ENCODE peak calls at places on chromosomes 12 and 14, in five cellular contexts. F is T-cell; X is GM12891; V is activated T-cell treated with anti-CD3 and anti-CD28 coated beads for 4 hours; N is stimulated activated CD4-positive, alpha-beta T cell treated with anti-CD3 and anti-CD28 coated beads, Interleukin-2, amount 100 ng/mL, for 48 hours. B is an unnamed sample.

GRCh38 chr14:51564986-51565604 is 86.6 kb upstream of the FRMD6 start:
- DNase-seq in N (no peak), F (no peak), V (no peak), X (no peak), B (no peak)

GRCh38 chr12:44477331-44477980 is 398.7 kb downstream of the NELL2 start:
- DNase-seq in V (no peak), F (no peak), X (no peak), N (no peak), B (no peak)

GRCh38 chr14:102508774-102509743 is 517 bp downstream of the ANKRD9 start:
- DNase-seq in F (peak; percentile 30), V (no peak), N (no peak), X (no peak), B (peak; percentile 29)

GRCh38 chr14:52012635-52013034 is 23.3 kb downstream of the RTRAF start:
- DNase-seq in N (no peak), X (no peak), V (no peak), F (no peak), B (no peak)

GRCh38 chr14:90624732-90625444 is 191.3 kb downstream of the TTC7B start:
- DNase-seq in V (no peak), F (no peak), X (no peak), N (no peak), B (no peak)

GRCh38 chr12:41277019-41277770 is 89.1 kb downstream of the PDZRN4 start:
- DNase-seq in F (no peak), V (no peak), X (no peak), N (no peak), B (no peak)

GRCh38 chr14:59354666-59355065 is 110.5 kb downstream of the GPR135 start:
- DNase-seq in N (no peak), F (no peak), X (no peak), V (no peak), B (no peak)

GRCh38 chr14:102275866-102276265 is 29.1 kb downstream of the MOK start:
- DNase-seq in V (no peak), F (no peak), X (no peak), N (no peak), B (no peak)

GRCh38 chr14:79117561-79117960 is 947.4 kb downstream of the NRXN3 start:
- DNase-seq in X (no peak), V (no peak), F (no peak), N (no peak), B (no peak)

GRCh38 chr14:103562135-103562384 is 397 bp downstream of the BAG5 start:
- DNase-seq in F (no peak), N (no peak), V (no peak), X (no peak), B (no peak)

GRCh38 chr12:50065726-50066310 is 8.4 kb downstream of the ASIC1 start:
- DNase-seq in F (no peak), X (no peak), N (no peak), V (no peak), B (no peak)

GRCh38 chr12:5430639-5431603 is 987 bp upstream of the NTF3 start:
- DNase-seq in N (no peak), F (no peak), V (no peak), X (no peak), B (no peak)

GRCh38 chr12:56082967-56083366 is 3.0 kb downstream of the ERBB3 start:
- DNase-seq in F (no peak), N (no peak), X (no peak), V (no peak), B (no peak)

GRCh38 chr12:69471667-69472385 is 1.6 kb downstream of the FRS2 start:
- DNase-seq in N (no peak), X (no peak), F (no peak), V (no peak), B (no peak)

GRCh38 chr14:52153939-52154338 is 85.1 kb upstream of the NID2 start:
- DNase-seq in F (no peak), X (no peak), V (no peak), N (no peak), B (no peak)

GRCh38 chr12:2783936-2784600 is 10.7 kb upstream of the FKBP4 start:
- DNase-seq in X (peak; percentile 42), V (no peak), F (no peak), N (peak; percentile 47), B (peak; percentile 29)

GRCh38 chr14:64064447-64064846 is 211.6 kb downstream of the SYNE2 start:
- DNase-seq in V (no peak), N (no peak), X (no peak), F (no peak), B (no peak)

GRCh38 chr12:104524026-104524425 is 67.3 kb downstream of the CHST11 start:
- DNase-seq in N (no peak), V (no peak), F (no peak), X (no peak), B (no peak)

GRCh38 chr14:105974902-105975301 is 448.5 kb downstream of the TMEM121 start:
- DNase-seq in X (no peak), N (peak; percentile 54), V (peak; percentile 58), F (peak; percentile 47), B (peak; percentile 67)

GRCh38 chr12:88325828-88326214 is 183.7 kb downstream of the TMTC3 start:
- DNase-seq in V (no peak), N (no peak), F (no peak), X (no peak), B (no peak)

GRCh38 chr14:64640839-64641238 is 63.4 kb upstream of the PLEKHG3 start:
- DNase-seq in X (no peak), N (no peak), F (no peak), V (no peak), B (no peak)

GRCh38 chr12:113187588-113187987 is 2.1 kb downstream of the RITA1 start:
- DNase-seq in F (no peak), N (no peak), X (no peak), V (no peak), B (no peak)

GRCh38 chr14:84797326-84797725 is 732.6 kb upstream of the FLRT2 start:
- DNase-seq in V (no peak), F (no peak), X (no peak), N (no peak), B (no peak)

GRCh38 chr12:50411051-50411660 is 10.5 kb downstream of the LARP4 start:
- DNase-seq in N (no peak), X (no peak), V (no peak), F (no peak), B (no peak)

GRCh38 chr12:78473136-78473535 is 391.4 kb upstream of the SYT1 start:
- DNase-seq in V (no peak), N (no peak), F (no peak), X (no peak), B (no peak)

GRCh38 chr12:123598522-123598921 is 3.4 kb upstream of the DDX55 start:
- DNase-seq in N (no peak), V (no peak), X (no peak), F (no peak), B (no peak)

GRCh38 chr12:122964439-122965257 is 1.6 kb downstream of the ABCB9 start:
- DNase-seq in V (no peak), X (no peak), F (no peak), N (no peak), B (no peak)

GRCh38 chr14:74275265-74275841 is 27.4 kb downstream of the ABCD4 start:
- DNase-seq in X (no peak), N (no peak), F (no peak), V (no peak), B (no peak)

GRCh38 chr12:75943730-75944096 is 87.9 kb downstream of the PHLDA1 start:
- DNase-seq in X (no peak), V (no peak), F (no peak), N (no peak), B (no peak)

GRCh38 chr12:52903855-52904508 is 894 bp downstream of the KRT8 start:
- DNase-seq in X (peak; percentile 72), F (no peak), N (no peak), V (peak; percentile 29), B (peak; percentile 44)

GRCh38 chr12:56632701-56633464 is 2.8 kb upstream of the BAZ2A start:
- DNase-seq in N (no peak), V (no peak), X (no peak), F (no peak), B (no peak)

GRCh38 chr12:3432176-3432742 is 58.7 kb upstream of the PRMT8 start:
- DNase-seq in V (no peak), X (no peak), N (no peak), F (no peak), B (no peak)

GRCh38 chr12:103401421-103401820 is 94.3 kb downstream of the C12orf42 start:
- DNase-seq in V (no peak), F (no peak), X (no peak), N (no peak), B (no peak)

GRCh38 chr14:39015964-39016577 is 87.0 kb downstream of the SEC23A start:
- DNase-seq in V (no peak), N (no peak), F (no peak), X (no peak), B (no peak)

GRCh38 chr12:101200824-101201223 is 9.2 kb downstream of the SLC5A8 start:
- DNase-seq in V (no peak), X (no peak), N (no peak), F (no peak), B (no peak)

GRCh38 chr12:124655317-124656213 is 88.2 kb upstream of the NCOR2 start:
- DNase-seq in F (no peak), N (no peak), X (no peak), V (no peak), B (no peak)